ENCODE peak calls at places on chromosome 17, in seven cellular contexts. N is PC-3; Y is stromal cell of bone marrow; E is occipital lobe; Q is amniotic stem cell; Z is left colon; R is CD8-positive, alpha-beta T cell. V is an unnamed sample.

GRCh38 chr17:72599891-72600290 is 479.1 kb downstream of the SOX9 start:
- DNase-seq in Z (no peak), Y (no peak), N (no peak), R (no peak), E (no peak), Q (no peak), V (no peak)

GRCh38 chr17:38749222-38750043 is 1.3 kb upstream of the PCGF2 start:
- DNase-seq in Q (no peak), N (peak), Z (peak), E (peak), R (no peak), Y (no peak), V (no peak)

GRCh38 chr17:65041518-65041917 is 15.0 kb downstream of the GNA13 start:
- DNase-seq in E (no peak), Q (no peak), Y (no peak), R (no peak), N (no peak), Z (no peak), V (no peak)

GRCh38 chr17:6772016-6772415 is 4.0 kb upstream of the FBXO39 start:
- DNase-seq in Q (no peak), N (no peak), Z (no peak), E (no peak), Y (no peak), R (no peak), V (no peak)

GRCh38 chr17:42720996-42721583 is 23.8 kb downstream of the EZH1 start:
- DNase-seq in Q (peak), Z (no peak), E (no peak), R (no peak), Y (peak), N (peak), V (no peak)

GRCh38 chr17:19287651-19288050 is 50.5 kb downstream of the EPN2 start:
- DNase-seq in E (no peak), Q (no peak), Y (no peak), R (no peak), Z (no peak), N (no peak), V (no peak)

GRCh38 chr17:38898812-38899348 is 26.5 kb upstream of the LASP1NB start:
- DNase-seq in Y (no peak), Q (no peak), R (peak), N (peak), E (no peak), Z (peak), V (no peak)

GRCh38 chr17:19386974-19387920 is at the start of gene MFAP4:
- DNase-seq in R (no peak), Z (peak), Q (peak), Y (peak), N (no peak), E (no peak), V (peak)

GRCh38 chr17:14204084-14204483 is 32.6 kb downstream of the CDRT15 start:
- DNase-seq in N (no peak), Y (no peak), Z (no peak), Q (no peak), E (no peak), R (no peak), V (no peak)

GRCh38 chr17:67276075-67276474 is 31.1 kb upstream of the HELZ start:
- DNase-seq in Q (no peak), Y (no peak), E (no peak), Z (no peak), R (no peak), N (peak), V (no peak)

GRCh38 chr17:354651-355556 is 2.3 kb upstream of the RPH3AL start:
- DNase-seq in R (no peak), E (no peak), Z (no peak), Y (no peak), Q (no peak), N (peak), V (no peak)

GRCh38 chr17:6435968-6436367 is 1.0 kb upstream of the AIPL1 start:
- DNase-seq in E (peak), Y (peak), R (peak), Z (peak), Q (peak), N (peak), V (no peak)

GRCh38 chr17:68937890-68938514 is 17.2 kb downstream of the ABCA8 start:
- DNase-seq in N (no peak), R (no peak), Q (no peak), Y (no peak), E (no peak), Z (no peak), V (no peak)

GRCh38 chr17:27520571-27521185 is 64.4 kb downstream of the KSR1 start:
- DNase-seq in E (peak), Y (no peak), Q (no peak), Z (no peak), R (no peak), N (no peak), V (no peak)

GRCh38 chr17:57868775-57869598 is 19.1 kb upstream of the MRPS23 start:
- DNase-seq in R (no peak), E (no peak), N (no peak), Y (no peak), Z (no peak), Q (no peak), V (no peak)

GRCh38 chr17:81120695-81121621 is 44.3 kb upstream of the PVALEF start:
- DNase-seq in Y (no peak), R (no peak), E (no peak), Z (no peak), N (no peak), Q (no peak), V (no peak)

GRCh38 chr17:44820631-44821196 is 9.4 kb downstream of the GJC1 start:
- DNase-seq in E (no peak), Z (no peak), N (peak), Y (peak), R (no peak), Q (peak), V (peak)

GRCh38 chr17:70021726-70022125 is 53.3 kb upstream of the KCNJ16 start:
- DNase-seq in Z (no peak), E (no peak), Y (no peak), R (no peak), N (no peak), Q (no peak), V (no peak)

GRCh38 chr17:15891348-15891747 is 53.6 kb upstream of the ADORA2B start:
- DNase-seq in Q (no peak), Y (no peak), N (no peak), Z (no peak), E (no peak), R (no peak), V (no peak)

GRCh38 chr17:4040784-4041183 is 76.5 kb upstream of the ATP2A3 start:
- DNase-seq in Y (no peak), R (no peak), Q (no peak), E (no peak), N (no peak), Z (no peak), V (no peak)

GRCh38 chr17:10233157-10233556 is 34.8 kb upstream of the GAS7 start:
- DNase-seq in N (no peak), Z (no peak), Y (no peak), Q (no peak), E (no peak), R (no peak), V (no peak)

GRCh38 chr17:58956997-58957724 is 149.5 kb downstream of the TRIM37 start:
- DNase-seq in Q (no peak), R (no peak), Y (peak), Z (no peak), N (peak), E (no peak), V (peak)

GRCh38 chr17:8151641-8152111 is 528 bp downstream of the PER1 start:
- DNase-seq in Y (peak), N (peak), E (peak), Z (peak), R (no peak), Q (peak), V (no peak)

GRCh38 chr17:74918906-74919305 is 4.1 kb downstream of the USH1G start:
- DNase-seq in Y (no peak), E (no peak), Q (no peak), Z (no peak), R (no peak), N (no peak), V (no peak)

GRCh38 chr17:18132711-18133110 is 24.2 kb downstream of the MYO15A start:
- DNase-seq in N (no peak), Y (no peak), Z (no peak), R (no peak), E (no peak), Q (no peak), V (no peak)

GRCh38 chr17:45823598-45823997 is 21.1 kb upstream of the SPPL2C start:
- DNase-seq in E (no peak), Y (no peak), N (no peak), Z (no peak), Q (no peak), R (peak), V (no peak)

GRCh38 chr17:76700290-76700626 is 10.5 kb downstream of the MXRA7 start:
- DNase-seq in Y (no peak), N (no peak), E (no peak), R (no peak), Q (no peak), Z (no peak), V (no peak)

GRCh38 chr17:44941712-44942331 is 5.8 kb downstream of the KIF18B start:
- DNase-seq in N (no peak), Y (no peak), Q (no peak), Z (no peak), E (no peak), R (no peak), V (no peak)

GRCh38 chr17:48470388-48471034 is 40.5 kb upstream of the SKAP1 start:
- DNase-seq in Y (no peak), N (peak), E (no peak), Q (no peak), R (no peak), Z (no peak), V (no peak)

GRCh38 chr17:77959216-77959925 is 868 bp downstream of the TNRC6C start:
- DNase-seq in Q (no peak), Z (no peak), Y (no peak), E (no peak), R (peak), N (no peak), V (no peak)

GRCh38 chr17:82696916-82697807 is 1.3 kb downstream of the RAB40B start:
- DNase-seq in Z (peak), E (peak), Y (no peak), N (no peak), R (no peak), Q (no peak), V (no peak)